ENCODE peak calls at places on chromosomes 3 and 15, in nine cellular contexts. O is NB4, R is GM23338, G is choroid plexus epithelial cell, T is neural progenitor cell, M is astrocyte of the spinal cord, F is upper lobe of right lung, I is right lobe of liver, L is AG04450. W is an unnamed sample.

GRCh38 chr15:44535509-44536297 is 1.2 kb upstream of the EIF3J start:
- DNase-seq in O (peak), R (peak), G (peak), T (peak), M (no peak), F (no peak), I (peak), L (no peak), W (peak)

GRCh38 chr3:124258057-124258500 is 266.2 kb upstream of the ROPN1 start:
- DNase-seq in O (no peak), R (no peak), G (peak), T (no peak), M (peak), F (no peak), I (peak), L (no peak), W (no peak)

GRCh38 chr15:101122266-101122665 is 129.6 kb downstream of the CHSY1 start:
- DNase-seq in O (no peak), R (no peak), G (no peak), T (no peak), M (no peak), F (no peak), I (no peak), L (no peak), W (no peak)

GRCh38 chr3:165855581-165855980 is 18.4 kb upstream of the BCHE start:
- DNase-seq in O (no peak), R (no peak), G (peak), T (no peak), M (peak), F (no peak), I (no peak), L (no peak), W (no peak)

GRCh38 chr3:37453393-37454391 is 279.3 kb upstream of the LRRFIP2 start:
- DNase-seq in O (no peak), R (peak), G (peak), T (peak), M (no peak), F (peak), I (peak), L (no peak), W (no peak)

GRCh38 chr3:10428393-10429091 is 76.8 kb downstream of the ATP2B2 start:
- DNase-seq in O (no peak), R (peak), G (no peak), T (no peak), M (no peak), F (peak), I (no peak), L (no peak), W (no peak)

GRCh38 chr3:128473180-128473519 is 6.5 kb upstream of the DNAJB8 start:
- DNase-seq in O (no peak), R (no peak), G (no peak), T (no peak), M (no peak), F (no peak), I (no peak), L (no peak), W (no peak)

GRCh38 chr3:145716519-145716918 is 444.5 kb downstream of the PLOD2 start:
- DNase-seq in O (no peak), R (no peak), G (peak), T (no peak), M (no peak), F (no peak), I (no peak), L (no peak), W (peak)

GRCh38 chr15:35697549-35698299 is 151.8 kb upstream of the DPH6 start:
- DNase-seq in O (no peak), R (peak), G (peak), T (peak), M (peak), F (no peak), I (peak), L (peak), W (peak)

GRCh38 chr3:28745436-28745835 is 396.8 kb upstream of the AZI2 start:
- DNase-seq in O (no peak), R (no peak), G (peak), T (no peak), M (no peak), F (no peak), I (no peak), L (no peak), W (peak)

GRCh38 chr3:135516143-135516542 is 449.4 kb upstream of the PPP2R3A start:
- DNase-seq in O (no peak), R (peak), G (no peak), T (peak), M (peak), F (no peak), I (no peak), L (no peak), W (peak)

GRCh38 chr15:23687143-23687470 is at the start of gene NDN:
- DNase-seq in O (no peak), R (peak), G (peak), T (peak), M (peak), F (peak), I (peak), L (no peak), W (peak)

GRCh38 chr15:57298204-57298603 is 78.1 kb upstream of the CGNL1 start:
- DNase-seq in O (no peak), R (no peak), G (peak), T (no peak), M (no peak), F (no peak), I (no peak), L (peak), W (no peak)

GRCh38 chr3:167940241-167940640 is 155.5 kb downstream of the GOLIM4 start:
- DNase-seq in O (no peak), R (no peak), G (peak), T (no peak), M (no peak), F (no peak), I (no peak), L (no peak), W (no peak)

GRCh38 chr3:127799476-127800222 is 22.7 kb downstream of the MGLL start:
- DNase-seq in O (no peak), R (no peak), G (peak), T (no peak), M (peak), F (no peak), I (no peak), L (peak), W (peak)

GRCh38 chr3:107242579-107242978 is 134.7 kb upstream of the CCDC54 start:
- DNase-seq in O (no peak), R (no peak), G (no peak), T (no peak), M (no peak), F (no peak), I (no peak), L (no peak), W (no peak)

GRCh38 chr3:43024183-43024865 is 45.2 kb downstream of the GASK1A start:
- DNase-seq in O (peak), R (no peak), G (no peak), T (no peak), M (no peak), F (no peak), I (no peak), L (no peak), W (no peak)

GRCh38 chr15:75810874-75811498 is 32.3 kb upstream of the UBE2Q2 start:
- DNase-seq in O (no peak), R (no peak), G (no peak), T (no peak), M (no peak), F (no peak), I (no peak), L (no peak), W (no peak)

GRCh38 chr15:89199734-89200133 is 21.6 kb downstream of the RLBP1 start:
- DNase-seq in O (no peak), R (peak), G (no peak), T (peak), M (no peak), F (no peak), I (no peak), L (no peak), W (no peak)

GRCh38 chr15:51030649-51031316 is 63.9 kb downstream of the TNFAIP8L3 start:
- DNase-seq in O (no peak), R (no peak), G (peak), T (no peak), M (peak), F (no peak), I (peak), L (peak), W (peak)

GRCh38 chr3:167835359-167835758 is 99.8 kb downstream of the SERPINI1 start:
- DNase-seq in O (no peak), R (no peak), G (no peak), T (no peak), M (no peak), F (no peak), I (no peak), L (no peak), W (no peak)

GRCh38 chr15:89409993-89410767 is 75.6 kb upstream of the POLG start:
- DNase-seq in O (no peak), R (no peak), G (no peak), T (peak), M (no peak), F (no peak), I (no peak), L (no peak), W (no peak)

GRCh38 chr15:39350785-39351184 is 230.1 kb upstream of the THBS1 start:
- DNase-seq in O (no peak), R (no peak), G (no peak), T (no peak), M (no peak), F (no peak), I (no peak), L (no peak), W (no peak)

GRCh38 chr15:84151205-84151931 is 84.2 kb upstream of the GOLGA6L4 start:
- DNase-seq in O (no peak), R (no peak), G (no peak), T (no peak), M (peak), F (no peak), I (no peak), L (no peak), W (no peak)

GRCh38 chr3:95055288-95055687 is 992.4 kb downstream of the NSUN3 start:
- DNase-seq in O (no peak), R (no peak), G (no peak), T (no peak), M (no peak), F (no peak), I (no peak), L (no peak), W (no peak)

GRCh38 chr3:106249159-106249558 is 380.3 kb upstream of the CBLB start:
- DNase-seq in O (no peak), R (no peak), G (peak), T (no peak), M (peak), F (no peak), I (no peak), L (peak), W (peak)

GRCh38 chr3:41102053-41102556 is 97.2 kb upstream of the CTNNB1 start:
- DNase-seq in O (no peak), R (no peak), G (no peak), T (no peak), M (no peak), F (no peak), I (no peak), L (no peak), W (no peak)

GRCh38 chr3:6644070-6644929 is 216.6 kb upstream of the GRM7 start:
- DNase-seq in O (peak), R (no peak), G (no peak), T (no peak), M (no peak), F (no peak), I (no peak), L (no peak), W (no peak)

GRCh38 chr15:82093774-82094211 is 48.0 kb upstream of the MEX3B start:
- DNase-seq in O (peak), R (no peak), G (peak), T (no peak), M (peak), F (no peak), I (no peak), L (peak), W (peak)

GRCh38 chr3:182989566-182989965 is 9.2 kb upstream of the DCUN1D1 start:
- DNase-seq in O (no peak), R (no peak), G (no peak), T (no peak), M (no peak), F (no peak), I (no peak), L (no peak), W (no peak)

DNA sequence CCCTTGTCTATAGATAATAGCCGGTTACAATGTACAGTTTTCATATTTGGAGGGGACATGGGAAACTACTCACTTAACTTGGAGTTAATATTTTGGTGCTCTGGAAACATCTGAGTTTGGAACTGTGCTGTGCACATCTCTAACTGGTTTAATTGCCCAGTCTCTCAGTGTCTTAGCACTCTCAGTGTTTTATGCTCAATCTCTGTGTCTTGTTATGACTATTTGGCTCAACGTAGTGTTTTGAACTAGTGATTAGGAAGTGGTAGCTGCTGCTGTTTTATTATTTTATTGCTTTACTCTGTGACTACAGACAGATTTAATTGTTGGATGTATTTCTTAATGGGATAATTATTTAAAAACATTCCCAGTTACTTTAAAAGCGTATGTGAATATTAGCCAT is 17.0 kb downstream of the FNDC3B start:
- DNase-seq in O (no peak), R (no peak), G (no peak), T (no peak), M (no peak), F (no peak), I (no peak), L (no peak), W (no peak)
- H3K4me3 ChIP-seq in O (no peak), R (no peak), G (no peak), T (no peak), M (no peak), F (no peak), I (no peak), L (no peak), W (no peak)

GRCh38 chr3:14984581-14985113 is 37.3 kb downstream of the NR2C2 start:
- DNase-seq in O (no peak), R (no peak), G (no peak), T (no peak), M (no peak), F (no peak), I (no peak), L (no peak), W (no peak)
- TF ChIP-seq CTCF in O (no peak), R (no peak), G (no peak), T (no peak), M (no peak), F (no peak), I (no peak), L (no peak), W (no peak)

GRCh38 chr3:30645077-30645476 is 38.7 kb downstream of the TGFBR2 start:
- DNase-seq in O (no peak), R (no peak), G (no peak), T (no peak), M (no peak), F (no peak), I (no peak), L (no peak), W (no peak)
- H3K4me3 ChIP-seq in O (no peak), R (no peak), G (no peak), T (no peak), M (no peak), F (no peak), I (no peak), L (no peak), W (no peak)

GRCh38 chr15:42508263-42508690 is 12.8 kb downstream of the SNAP23 start:
- DNase-seq in O (no peak), R (peak), G (peak), T (no peak), M (no peak), F (no peak), I (no peak), L (no peak), W (no peak)
- TF ChIP-seq CTCF in O (no peak), R (no peak), G (no peak), T (no peak), M (no peak), F (no peak), I (no peak), L (no peak), W (no peak)

DNA sequence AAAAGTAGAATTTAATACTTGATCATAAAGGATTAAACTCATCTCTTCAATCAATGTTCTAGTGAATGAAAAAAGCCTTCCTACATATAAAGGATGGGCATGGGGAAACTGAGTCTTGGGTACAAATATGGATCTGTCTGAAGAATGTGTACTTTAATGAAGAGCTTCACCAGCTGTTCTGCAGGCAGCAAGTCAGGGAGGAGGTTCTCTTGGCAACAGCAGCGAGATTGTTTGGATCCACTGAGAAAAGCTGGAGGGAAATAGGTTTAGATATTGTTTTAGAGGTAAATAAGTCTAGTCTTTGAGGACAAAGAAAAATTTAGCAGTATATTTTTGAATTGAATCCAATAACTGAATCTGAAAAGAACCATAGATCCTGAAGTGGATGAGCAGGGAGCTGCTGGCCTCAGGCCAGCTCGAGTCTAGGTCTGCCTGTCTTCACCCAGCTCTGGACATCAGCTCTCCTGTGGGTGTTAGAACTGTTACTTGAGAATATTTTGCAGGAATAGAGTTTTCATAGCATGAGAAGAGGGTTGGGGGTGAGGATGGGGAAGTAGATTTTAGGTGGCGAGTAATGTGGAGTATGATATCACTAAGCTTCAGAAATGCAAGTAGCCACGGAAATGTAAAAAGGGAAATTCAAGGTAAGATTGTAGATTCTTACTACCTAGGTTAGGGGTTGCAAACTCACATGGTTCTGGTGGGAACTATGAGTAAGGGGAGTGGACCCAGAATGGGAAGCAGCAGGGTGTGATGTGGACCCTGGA is 6.0 kb downstream of the RAB8B start:
- DNase-seq in O (peak), R (no peak), G (peak), T (no peak), M (no peak), F (no peak), I (no peak), L (no peak), W (no peak)
- H3K4me3 ChIP-seq in O (no peak), R (no peak), G (no peak), T (no peak), M (no peak), F (peak), I (no peak), L (no peak), W (no peak)

GRCh38 chr3:46971151-46971550 is 5.4 kb downstream of the CCDC12 start:
- DNase-seq in O (no peak), R (no peak), G (no peak), T (no peak), M (no peak), F (no peak), I (no peak), L (no peak), W (no peak)

GRCh38 chr3:46972396-46972795 is 4.1 kb downstream of the CCDC12 start:
- DNase-seq in O (no peak), R (no peak), G (no peak), T (no peak), M (no peak), F (no peak), I (no peak), L (no peak), W (no peak)

GRCh38 chr3:46968783-46969428 is 7.6 kb downstream of the CCDC12 start:
- DNase-seq in O (no peak), R (no peak), G (no peak), T (no peak), M (no peak), F (no peak), I (peak), L (no peak), W (no peak)

GRCh38 chr3:46971742-46972141 is 4.8 kb downstream of the CCDC12 start:
- DNase-seq in O (peak), R (no peak), G (no peak), T (no peak), M (no peak), F (no peak), I (no peak), L (no peak), W (no peak)

DNA sequence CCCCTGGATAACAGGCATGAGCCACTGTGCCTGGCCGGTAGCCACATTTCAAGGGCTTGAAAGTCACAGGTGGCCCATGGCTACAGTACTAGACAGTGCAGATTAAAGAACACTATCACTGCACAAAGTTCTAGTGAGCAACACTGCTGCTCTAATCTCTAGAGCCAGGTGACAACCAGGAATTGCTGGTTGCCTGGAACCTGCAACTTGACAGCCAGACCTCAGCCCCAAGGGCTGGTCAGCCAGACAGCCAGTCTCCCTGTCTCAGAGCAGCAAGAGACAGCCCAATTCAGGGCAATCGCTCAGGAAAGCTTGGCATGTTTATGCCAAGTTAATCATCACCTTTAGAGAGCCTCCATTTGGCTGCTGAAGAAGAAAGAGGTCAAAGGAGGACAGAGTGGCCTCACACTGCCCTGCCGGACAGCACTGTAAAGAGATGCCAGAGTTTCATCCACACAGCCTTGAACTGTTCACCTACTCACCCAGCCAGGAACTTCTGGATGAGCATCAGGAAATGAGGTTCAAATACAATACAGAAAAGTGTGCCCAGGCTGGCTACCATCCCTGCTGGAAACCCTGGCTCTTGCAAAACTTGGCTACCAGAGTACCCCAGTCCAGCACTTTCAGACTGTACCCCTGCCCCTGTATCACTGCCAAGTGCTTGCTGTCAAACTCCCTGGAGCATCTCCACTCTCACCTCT is 6.0 kb downstream of the CCDC12 start:
- DNase-seq in O (no peak), R (no peak), G (no peak), T (no peak), M (no peak), F (peak), I (peak), L (no peak), W (peak)
- TF ChIP-seq CTCF in O (no peak), R (no peak), G (no peak), T (no peak), M (no peak), F (no peak), I (no peak), L (no peak), W (no peak)

DNA sequence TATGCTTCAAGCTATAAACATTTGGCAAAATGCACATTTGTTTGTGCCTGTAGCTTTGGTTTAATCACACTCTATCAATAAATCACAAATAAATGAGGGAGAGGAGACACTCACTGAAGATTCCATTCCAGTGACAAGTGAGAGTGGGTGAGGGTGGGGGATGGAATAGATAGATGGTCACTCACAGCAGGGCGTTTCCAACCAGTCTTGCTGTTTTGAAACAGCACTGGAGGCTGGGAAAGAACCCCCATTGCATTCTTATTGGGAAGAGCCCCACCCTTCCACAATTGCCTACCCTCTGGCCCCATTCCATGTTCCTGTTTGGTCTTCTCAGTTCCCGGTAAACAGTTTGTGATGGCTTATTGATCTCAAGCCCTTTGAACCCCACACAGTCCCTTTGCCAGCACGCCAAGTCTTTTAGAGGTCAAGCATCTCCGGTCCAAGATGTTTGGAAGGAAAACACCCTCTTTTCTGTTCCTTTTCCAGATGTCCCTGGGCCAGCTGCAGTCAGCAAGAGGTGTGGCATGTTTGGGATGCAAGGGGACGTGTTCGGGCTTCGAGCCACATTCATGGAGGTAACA is 30.7 kb downstream of the LMCD1 start:
- DNase-seq in O (no peak), R (no peak), G (peak), T (no peak), M (peak), F (no peak), I (peak), L (no peak), W (peak)
- H3K4me3 ChIP-seq in O (no peak), R (no peak), G (no peak), T (no peak), M (no peak), F (no peak), I (no peak), L (no peak), W (no peak)